ENCODE peak calls at places on chromosome 2, in seven cellular contexts. One of them, this sample, is unnamed.

GRCh38 chr2:234377761-234378341 is 119.0 kb downstream of the ARL4C start:
- DNase-seq in activated effector memory CD4-positive, alpha-beta T cell treated with Interleukin-2 at 50 U/mL for 16 hours: no peak
- DNase-seq in SW 1271: no peak
- DNase-seq in GDM1: no peak
- DNase-seq in KG1: no peak
- DNase-seq in endothelial cell: no peak
- DNase-seq in SW480: no peak
- DNase-seq in this sample: no peak

GRCh38 chr2:44570149-44570678 is 208.5 kb downstream of the CAMKMT start:
- DNase-seq in activated effector memory CD4-positive, alpha-beta T cell treated with Interleukin-2 at 50 U/mL for 16 hours: no peak
- DNase-seq in SW 1271: no peak
- DNase-seq in GDM1: no peak
- DNase-seq in KG1: no peak
- DNase-seq in endothelial cell: no peak
- DNase-seq in SW480: no peak
- DNase-seq in this sample: no peak

GRCh38 chr2:18209934-18210639 is 331.6 kb downstream of the KCNS3 start:
- DNase-seq in activated effector memory CD4-positive, alpha-beta T cell treated with Interleukin-2 at 50 U/mL for 16 hours: no peak
- DNase-seq in SW 1271: no peak
- DNase-seq in GDM1: no peak
- DNase-seq in KG1: no peak
- DNase-seq in endothelial cell: no peak
- DNase-seq in SW480: no peak
- DNase-seq in this sample: no peak

GRCh38 chr2:186379052-186379451 is 107.0 kb upstream of the ZC3H15 start:
- DNase-seq in activated effector memory CD4-positive, alpha-beta T cell treated with Interleukin-2 at 50 U/mL for 16 hours: no peak
- DNase-seq in SW 1271: no peak
- DNase-seq in GDM1: no peak
- DNase-seq in KG1: no peak
- DNase-seq in endothelial cell: no peak
- DNase-seq in SW480: no peak
- DNase-seq in this sample: no peak

GRCh38 chr2:177747384-177747783 is 325.2 kb downstream of the PDE11A start:
- DNase-seq in activated effector memory CD4-positive, alpha-beta T cell treated with Interleukin-2 at 50 U/mL for 16 hours: no peak
- DNase-seq in SW 1271: no peak
- DNase-seq in GDM1: no peak
- DNase-seq in KG1: no peak
- DNase-seq in endothelial cell: no peak
- DNase-seq in SW480: no peak
- DNase-seq in this sample: no peak

GRCh38 chr2:180161415-180161814 is 154.3 kb upstream of the CWC22 start:
- DNase-seq in activated effector memory CD4-positive, alpha-beta T cell treated with Interleukin-2 at 50 U/mL for 16 hours: no peak
- DNase-seq in SW 1271: no peak
- DNase-seq in GDM1: no peak
- DNase-seq in KG1: no peak
- DNase-seq in endothelial cell: no peak
- DNase-seq in SW480: no peak
- DNase-seq in this sample: no peak

GRCh38 chr2:237060518-237061312 is 25.0 kb upstream of the COPS8 start:
- DNase-seq in activated effector memory CD4-positive, alpha-beta T cell treated with Interleukin-2 at 50 U/mL for 16 hours: no peak
- DNase-seq in SW 1271: peak
- DNase-seq in GDM1: peak
- DNase-seq in KG1: no peak
- DNase-seq in endothelial cell: peak
- DNase-seq in SW480: peak
- DNase-seq in this sample: no peak

GRCh38 chr2:224085246-224085645 is 46.2 kb upstream of the SERPINE2 start:
- DNase-seq in activated effector memory CD4-positive, alpha-beta T cell treated with Interleukin-2 at 50 U/mL for 16 hours: no peak
- DNase-seq in SW 1271: peak
- DNase-seq in GDM1: no peak
- DNase-seq in KG1: no peak
- DNase-seq in endothelial cell: no peak
- DNase-seq in SW480: peak
- DNase-seq in this sample: no peak

GRCh38 chr2:232981356-232981755 is 31.7 kb downstream of the NGEF start:
- DNase-seq in activated effector memory CD4-positive, alpha-beta T cell treated with Interleukin-2 at 50 U/mL for 16 hours: no peak
- DNase-seq in SW 1271: no peak
- DNase-seq in GDM1: no peak
- DNase-seq in KG1: no peak
- DNase-seq in endothelial cell: no peak
- DNase-seq in SW480: no peak
- DNase-seq in this sample: no peak

GRCh38 chr2:42569116-42569711 is 782 bp downstream of the MTA3 start:
- DNase-seq in activated effector memory CD4-positive, alpha-beta T cell treated with Interleukin-2 at 50 U/mL for 16 hours: no peak
- DNase-seq in SW 1271: peak
- DNase-seq in GDM1: no peak
- DNase-seq in KG1: no peak
- DNase-seq in endothelial cell: peak
- DNase-seq in SW480: peak
- DNase-seq in this sample: peak

GRCh38 chr2:224847961-224848850 is 132.0 kb upstream of the CCDC195 start:
- DNase-seq in activated effector memory CD4-positive, alpha-beta T cell treated with Interleukin-2 at 50 U/mL for 16 hours: no peak
- DNase-seq in SW 1271: no peak
- DNase-seq in GDM1: no peak
- DNase-seq in KG1: no peak
- DNase-seq in endothelial cell: no peak
- DNase-seq in SW480: no peak
- DNase-seq in this sample: no peak

GRCh38 chr2:101007415-101008345 is 5.6 kb downstream of the RPL31 start:
- DNase-seq in activated effector memory CD4-positive, alpha-beta T cell treated with Interleukin-2 at 50 U/mL for 16 hours: no peak
- DNase-seq in SW 1271: peak
- DNase-seq in GDM1: no peak
- DNase-seq in KG1: no peak
- DNase-seq in endothelial cell: no peak
- DNase-seq in SW480: no peak
- DNase-seq in this sample: no peak

GRCh38 chr2:239392688-239393400 is 8.0 kb downstream of the HDAC4 start:
- DNase-seq in activated effector memory CD4-positive, alpha-beta T cell treated with Interleukin-2 at 50 U/mL for 16 hours: no peak
- DNase-seq in SW 1271: no peak
- DNase-seq in GDM1: no peak
- DNase-seq in KG1: no peak
- DNase-seq in endothelial cell: no peak
- DNase-seq in SW480: no peak
- DNase-seq in this sample: no peak

GRCh38 chr2:191593622-191594416 is 84.1 kb upstream of the NABP1 start:
- DNase-seq in activated effector memory CD4-positive, alpha-beta T cell treated with Interleukin-2 at 50 U/mL for 16 hours: no peak
- DNase-seq in SW 1271: no peak
- DNase-seq in GDM1: no peak
- DNase-seq in KG1: no peak
- DNase-seq in endothelial cell: no peak
- DNase-seq in SW480: peak
- DNase-seq in this sample: no peak

GRCh38 chr2:235244497-235245215 is 249.2 kb upstream of the AGAP1 start:
- DNase-seq in activated effector memory CD4-positive, alpha-beta T cell treated with Interleukin-2 at 50 U/mL for 16 hours: no peak
- DNase-seq in SW 1271: no peak
- DNase-seq in GDM1: no peak
- DNase-seq in KG1: no peak
- DNase-seq in endothelial cell: no peak
- DNase-seq in SW480: peak
- DNase-seq in this sample: no peak

GRCh38 chr2:237614151-237614720 is 13.2 kb upstream of the LRRFIP1 start:
- DNase-seq in activated effector memory CD4-positive, alpha-beta T cell treated with Interleukin-2 at 50 U/mL for 16 hours: no peak
- DNase-seq in SW 1271: peak
- DNase-seq in GDM1: peak
- DNase-seq in KG1: no peak
- DNase-seq in endothelial cell: no peak
- DNase-seq in SW480: peak
- DNase-seq in this sample: peak

GRCh38 chr2:186486651-186487647 is 889 bp downstream of the ZC3H15 start:
- DNase-seq in activated effector memory CD4-positive, alpha-beta T cell treated with Interleukin-2 at 50 U/mL for 16 hours: no peak
- DNase-seq in SW 1271: peak
- DNase-seq in GDM1: no peak
- DNase-seq in KG1: peak
- DNase-seq in endothelial cell: no peak
- DNase-seq in SW480: peak
- DNase-seq in this sample: no peak

GRCh38 chr2:7097353-7097895 is 180.2 kb downstream of the RNF144A start:
- DNase-seq in activated effector memory CD4-positive, alpha-beta T cell treated with Interleukin-2 at 50 U/mL for 16 hours: peak
- DNase-seq in SW 1271: peak
- DNase-seq in GDM1: peak
- DNase-seq in KG1: peak
- DNase-seq in endothelial cell: peak
- DNase-seq in SW480: peak
- DNase-seq in this sample: peak

GRCh38 chr2:158047156-158047611 is 54.5 kb upstream of the UPP2 start:
- DNase-seq in activated effector memory CD4-positive, alpha-beta T cell treated with Interleukin-2 at 50 U/mL for 16 hours: no peak
- DNase-seq in SW 1271: no peak
- DNase-seq in GDM1: no peak
- DNase-seq in KG1: no peak
- DNase-seq in endothelial cell: no peak
- DNase-seq in SW480: no peak
- DNase-seq in this sample: no peak

This sample was measured in AML-193.